ENCODE peak calls at places on chromosome 6, in nine cellular contexts. L, K, E, T, S, W, C, J and Z are unnamed samples.

GRCh38 chr6:137950581-137950980 is 83.5 kb downstream of the TNFAIP3 start:
- DNase-seq in E (no peak), L (peak; percentile 56), W (no peak), K (no peak), T (no peak), C (peak; percentile 82), J (no peak), S (no peak), Z (no peak)

GRCh38 chr6:82878812-82879211 is 186.8 kb downstream of the UBE3D start:
- DNase-seq in J (no peak), C (no peak), W (no peak), T (no peak), S (peak; percentile 31), L (no peak), K (peak; percentile 57), E (no peak), Z (no peak)

GRCh38 chr6:87274660-87275273 is 47.6 kb upstream of the SMIM8 start:
- DNase-seq in T (peak; percentile 67), K (peak; percentile 55), S (peak; percentile 73), W (no peak), C (no peak), J (no peak), E (no peak), L (no peak), Z (no peak)

GRCh38 chr6:110270166-110270565 is 88.0 kb downstream of the METTL24 start:
- DNase-seq in S (no peak), T (no peak), J (no peak), W (no peak), L (no peak), C (no peak), K (no peak), E (no peak), Z (no peak)

GRCh38 chr6:17224056-17224455 is 57.1 kb upstream of the RBM24 start:
- DNase-seq in T (no peak), J (no peak), C (no peak), W (no peak), L (no peak), K (no peak), S (peak; percentile 10), E (no peak), Z (no peak)

GRCh38 chr6:12066297-12066696 is 54.2 kb downstream of the HIVEP1 start:
- DNase-seq in T (no peak), S (peak; percentile 39), J (no peak), E (no peak), W (no peak), C (no peak), K (peak; percentile 47), L (no peak), Z (no peak)

GRCh38 chr6:13911337-13911736 is 13.4 kb upstream of the RNF182 start:
- DNase-seq in L (no peak), S (no peak), J (no peak), T (no peak), W (no peak), K (no peak), E (no peak), C (no peak), Z (no peak)

GRCh38 chr6:35735452-35735851 is 1.4 kb upstream of the ARMC12 start:
- DNase-seq in E (no peak), S (no peak), L (no peak), T (no peak), K (no peak), C (no peak), W (no peak), J (no peak), Z (no peak)

GRCh38 chr6:39899540-39900295 is 34.5 kb downstream of the MOCS1 start:
- DNase-seq in W (no peak), S (no peak), K (no peak), E (no peak), T (peak; percentile 37), C (no peak), J (no peak), L (no peak), Z (no peak)

GRCh38 chr6:5672581-5673011 is 334.1 kb downstream of the NRN1 start:
- DNase-seq in L (no peak), T (peak; percentile 89), K (peak; percentile 89), E (peak; percentile 67), C (no peak), J (no peak), W (peak; percentile 45), S (peak; percentile 83), Z (no peak)

GRCh38 chr6:98841589-98842488 is 7.5 kb downstream of the POU3F2 start:
- DNase-seq in J (no peak), S (no peak), E (no peak), T (no peak), C (no peak), W (no peak), K (no peak), L (no peak), Z (no peak)

GRCh38 chr6:98838027-98838426 is 3.7 kb downstream of the POU3F2 start:
- DNase-seq in E (no peak), C (no peak), S (no peak), T (no peak), L (no peak), W (no peak), K (no peak), J (no peak), Z (no peak)

GRCh38 chr6:98840385-98840784 is 6.0 kb downstream of the POU3F2 start:
- DNase-seq in T (no peak), S (no peak), C (no peak), L (no peak), K (no peak), J (no peak), E (no peak), W (no peak), Z (no peak)

GRCh38 chr6:98841114-98841513 is 6.7 kb downstream of the POU3F2 start:
- DNase-seq in W (no peak), J (no peak), C (no peak), E (no peak), L (no peak), T (no peak), S (no peak), K (no peak), Z (no peak)

GRCh38 chr6:98839788-98840361 is 5.5 kb downstream of the POU3F2 start:
- DNase-seq in C (no peak), K (peak; percentile 30), T (peak; percentile 19), J (no peak), E (no peak), S (peak; percentile 33), L (no peak), W (no peak), Z (peak; percentile 46)
- TF ChIP-seq CTCF in C (no peak), K (peak; percentile 32), T (peak; percentile 70), J (no peak), E (no peak), S (peak; percentile 41), L (peak; percentile 18), W (no peak), Z (no peak)

GRCh38 chr6:163260111-163260895 is 154.2 kb upstream of the QKI start:
- DNase-seq in W (no peak), T (no peak), C (no peak), K (peak; percentile 14), S (peak; percentile 47), E (no peak), L (no peak), J (no peak), Z (no peak)
- TF ChIP-seq CTCF in W (no peak), T (no peak), C (no peak), K (no peak), S (no peak), E (no peak), L (no peak), J (no peak), Z (no peak)

DNA sequence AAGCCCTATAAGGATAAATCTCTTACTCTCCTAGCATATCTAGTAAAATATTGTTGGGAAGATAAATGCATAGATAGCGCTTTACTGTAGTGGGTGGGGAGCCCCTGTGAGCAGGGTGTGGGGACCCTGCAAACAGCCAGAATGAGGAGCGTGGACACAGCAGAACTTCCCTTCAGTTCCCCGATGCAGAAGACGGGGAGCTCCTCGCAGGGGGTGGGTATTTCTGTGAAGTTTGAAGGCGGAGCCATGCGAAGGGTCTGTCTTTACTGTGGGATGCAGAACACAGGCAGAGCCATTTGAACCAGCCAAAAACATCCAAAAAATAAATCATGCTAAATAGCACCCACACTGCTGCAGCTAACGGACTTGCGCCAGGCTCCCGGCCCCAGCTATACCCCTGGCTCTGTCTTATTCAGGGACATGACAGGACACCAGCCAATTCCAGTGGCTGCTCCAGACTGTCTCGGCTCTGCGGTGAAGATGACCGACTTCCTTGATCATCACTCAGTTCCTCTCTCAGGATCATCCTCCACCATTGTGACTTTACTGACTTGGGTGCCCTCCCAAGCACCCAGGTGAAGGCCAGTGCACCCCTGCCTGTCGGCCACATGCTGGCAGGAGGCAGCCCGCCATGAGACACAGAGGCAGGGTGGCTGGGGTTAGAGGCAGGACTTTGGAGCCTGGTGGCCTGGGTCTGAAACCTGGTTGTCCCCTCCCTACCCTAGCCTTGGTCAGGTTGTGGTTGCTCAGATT is 134.5 kb downstream of the SMOC2 start:
- DNase-seq in J (no peak), E (no peak), L (no peak), S (no peak), K (no peak), W (no peak), T (no peak), C (no peak), Z (no peak)
- TF ChIP-seq CTCF in J (no peak), E (no peak), L (no peak), S (no peak), K (no peak), W (no peak), T (no peak), C (no peak), Z (no peak)

DNA sequence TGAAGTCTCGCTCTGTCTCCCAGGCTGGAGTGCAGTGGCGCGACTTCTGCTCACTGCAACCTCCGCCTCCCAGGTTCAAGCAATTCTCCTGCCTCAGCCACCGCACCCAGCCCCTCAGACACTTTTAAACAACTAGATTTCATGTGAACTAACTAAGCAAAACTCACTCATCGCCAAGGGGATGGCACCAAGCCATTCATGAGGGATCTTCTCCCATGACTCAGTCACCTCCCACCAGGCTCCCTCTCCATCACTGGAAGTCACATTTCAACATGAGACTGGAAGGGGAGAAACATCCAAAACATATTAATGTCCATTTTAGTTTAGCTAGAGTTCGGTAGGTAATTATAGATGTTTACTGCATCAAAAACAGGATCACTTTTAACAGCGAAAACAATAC is 95.9 kb upstream of the PRL start:
- DNase-seq in C (no peak), W (no peak), S (no peak), E (no peak), J (no peak), K (peak; percentile 5), T (no peak), L (no peak), Z (no peak)
- TF ChIP-seq CTCF in C (no peak), W (no peak), S (no peak), E (no peak), J (no peak), K (no peak), T (no peak), L (no peak), Z (no peak)